ENCODE peak calls at places on chromosome 22, in nine cellular contexts. One of them, this sample, is unnamed.

GRCh38 chr22:22422629-22423112 is 85.9 kb downstream of the ZNF280B start:
- DNase-seq in stomach: peak
- DNase-seq in fibroblast of lung: peak
- DNase-seq in GM23338: peak
- DNase-seq in caudate nucleus: peak
- DNase-seq in cardiac muscle cell: peak
- DNase-seq in testis: peak
- DNase-seq in pancreas: peak
- DNase-seq in aorta: peak
- DNase-seq in this sample: peak

GRCh38 chr22:23216331-23217170 is 36.2 kb downstream of the BCR start:
- DNase-seq in pancreas: peak
- DNase-seq in cardiac muscle cell: no peak
- DNase-seq in GM23338: no peak
- DNase-seq in aorta: peak
- DNase-seq in caudate nucleus: no peak
- DNase-seq in stomach: no peak
- DNase-seq in testis: no peak
- DNase-seq in fibroblast of lung: no peak
- DNase-seq in this sample: no peak

GRCh38 chr22:43114958-43115357 is 4.4 kb downstream of the BIK start:
- DNase-seq in stomach: peak
- DNase-seq in aorta: no peak
- DNase-seq in cardiac muscle cell: no peak
- DNase-seq in testis: no peak
- DNase-seq in fibroblast of lung: no peak
- DNase-seq in GM23338: no peak
- DNase-seq in pancreas: peak
- DNase-seq in caudate nucleus: no peak
- DNase-seq in this sample: no peak

GRCh38 chr22:19070397-19071169 is 51.6 kb downstream of the DGCR2 start:
- DNase-seq in GM23338: no peak
- DNase-seq in aorta: no peak
- DNase-seq in pancreas: no peak
- DNase-seq in stomach: no peak
- DNase-seq in caudate nucleus: no peak
- DNase-seq in fibroblast of lung: no peak
- DNase-seq in cardiac muscle cell: no peak
- DNase-seq in testis: no peak
- DNase-seq in this sample: peak

GRCh38 chr22:30308518-30309230 is 18.1 kb downstream of the TBC1D10A start:
- DNase-seq in pancreas: no peak
- DNase-seq in stomach: no peak
- DNase-seq in testis: no peak
- DNase-seq in fibroblast of lung: peak
- DNase-seq in aorta: peak
- DNase-seq in caudate nucleus: no peak
- DNase-seq in GM23338: no peak
- DNase-seq in cardiac muscle cell: no peak
- DNase-seq in this sample: no peak

GRCh38 chr22:26259510-26259909 is 90.2 kb downstream of the SEZ6L start:
- DNase-seq in caudate nucleus: no peak
- DNase-seq in stomach: no peak
- DNase-seq in aorta: no peak
- DNase-seq in pancreas: no peak
- DNase-seq in testis: peak
- DNase-seq in GM23338: peak
- DNase-seq in cardiac muscle cell: peak
- DNase-seq in fibroblast of lung: peak
- DNase-seq in this sample: no peak

GRCh38 chr22:38504731-38505594 is 1.1 kb downstream of the DDX17 start:
- DNase-seq in caudate nucleus: no peak
- DNase-seq in stomach: peak
- DNase-seq in GM23338: peak
- DNase-seq in pancreas: peak
- DNase-seq in testis: peak
- DNase-seq in cardiac muscle cell: peak
- DNase-seq in fibroblast of lung: peak
- DNase-seq in aorta: peak
- DNase-seq in this sample: peak

GRCh38 chr22:36765943-36766450 is 9.9 kb downstream of the IFT27 start:
- DNase-seq in stomach: no peak
- DNase-seq in fibroblast of lung: peak
- DNase-seq in GM23338: no peak
- DNase-seq in pancreas: no peak
- DNase-seq in testis: no peak
- DNase-seq in cardiac muscle cell: peak
- DNase-seq in caudate nucleus: no peak
- DNase-seq in aorta: peak
- DNase-seq in this sample: no peak

GRCh38 chr22:46500201-46500600 is 37.2 kb downstream of the CELSR1 start:
- DNase-seq in aorta: no peak
- DNase-seq in caudate nucleus: no peak
- DNase-seq in fibroblast of lung: no peak
- DNase-seq in cardiac muscle cell: no peak
- DNase-seq in stomach: no peak
- DNase-seq in pancreas: no peak
- DNase-seq in GM23338: peak
- DNase-seq in testis: no peak
- DNase-seq in this sample: no peak

GRCh38 chr22:32226236-32227119 is 21.6 kb upstream of the RFPL2 start:
- DNase-seq in testis: no peak
- DNase-seq in GM23338: no peak
- DNase-seq in pancreas: no peak
- DNase-seq in aorta: no peak
- DNase-seq in fibroblast of lung: no peak
- DNase-seq in cardiac muscle cell: no peak
- DNase-seq in stomach: no peak
- DNase-seq in caudate nucleus: no peak
- DNase-seq in this sample: no peak
- H3K27ac ChIP-seq in testis: no peak
- H3K27ac ChIP-seq in GM23338: no peak
- H3K27ac ChIP-seq in pancreas: no peak
- H3K27ac ChIP-seq in aorta: no peak
- H3K27ac ChIP-seq in fibroblast of lung: no peak
- H3K27ac ChIP-seq in cardiac muscle cell: no peak
- H3K27ac ChIP-seq in stomach: no peak
- H3K27ac ChIP-seq in caudate nucleus: no peak
- H3K27ac ChIP-seq in this sample: no peak

GRCh38 chr22:49970528-49971231 is 10.1 kb downstream of the PIM3 start:
- DNase-seq in caudate nucleus: peak
- DNase-seq in fibroblast of lung: peak
- DNase-seq in cardiac muscle cell: peak
- DNase-seq in GM23338: peak
- DNase-seq in stomach: peak
- DNase-seq in pancreas: peak
- DNase-seq in aorta: peak
- DNase-seq in testis: peak
- DNase-seq in this sample: peak
- H3K27ac ChIP-seq in caudate nucleus: peak
- H3K27ac ChIP-seq in fibroblast of lung: peak
- H3K27ac ChIP-seq in cardiac muscle cell: no peak
- H3K27ac ChIP-seq in GM23338: no peak
- H3K27ac ChIP-seq in stomach: peak
- H3K27ac ChIP-seq in pancreas: peak
- H3K27ac ChIP-seq in aorta: peak
- H3K27ac ChIP-seq in testis: peak
- H3K27ac ChIP-seq in this sample: peak

GRCh38 chr22:45265546-45265945 is 19.2 kb upstream of the UPK3A start:
- DNase-seq in cardiac muscle cell: peak
- DNase-seq in fibroblast of lung: peak
- DNase-seq in caudate nucleus: no peak
- DNase-seq in GM23338: no peak
- DNase-seq in pancreas: no peak
- DNase-seq in testis: no peak
- DNase-seq in stomach: no peak
- DNase-seq in aorta: no peak
- DNase-seq in this sample: no peak

GRCh38 chr22:45261407-45262088 is 20.9 kb upstream of the KIAA0930 start:
- DNase-seq in cardiac muscle cell: no peak
- DNase-seq in pancreas: no peak
- DNase-seq in fibroblast of lung: no peak
- DNase-seq in aorta: no peak
- DNase-seq in caudate nucleus: no peak
- DNase-seq in stomach: peak
- DNase-seq in testis: no peak
- DNase-seq in GM23338: no peak
- DNase-seq in this sample: no peak

GRCh38 chr22:45262931-45263789 is 21.6 kb upstream of the UPK3A start:
- DNase-seq in GM23338: no peak
- DNase-seq in cardiac muscle cell: no peak
- DNase-seq in testis: no peak
- DNase-seq in pancreas: no peak
- DNase-seq in aorta: peak
- DNase-seq in fibroblast of lung: no peak
- DNase-seq in caudate nucleus: no peak
- DNase-seq in stomach: no peak
- DNase-seq in this sample: no peak

GRCh38 chr22:45262195-45262930 is 21.7 kb upstream of the KIAA0930 start:
- DNase-seq in GM23338: no peak
- DNase-seq in cardiac muscle cell: no peak
- DNase-seq in fibroblast of lung: no peak
- DNase-seq in stomach: no peak
- DNase-seq in aorta: peak
- DNase-seq in pancreas: no peak
- DNase-seq in caudate nucleus: no peak
- DNase-seq in testis: no peak
- DNase-seq in this sample: no peak

DNA sequence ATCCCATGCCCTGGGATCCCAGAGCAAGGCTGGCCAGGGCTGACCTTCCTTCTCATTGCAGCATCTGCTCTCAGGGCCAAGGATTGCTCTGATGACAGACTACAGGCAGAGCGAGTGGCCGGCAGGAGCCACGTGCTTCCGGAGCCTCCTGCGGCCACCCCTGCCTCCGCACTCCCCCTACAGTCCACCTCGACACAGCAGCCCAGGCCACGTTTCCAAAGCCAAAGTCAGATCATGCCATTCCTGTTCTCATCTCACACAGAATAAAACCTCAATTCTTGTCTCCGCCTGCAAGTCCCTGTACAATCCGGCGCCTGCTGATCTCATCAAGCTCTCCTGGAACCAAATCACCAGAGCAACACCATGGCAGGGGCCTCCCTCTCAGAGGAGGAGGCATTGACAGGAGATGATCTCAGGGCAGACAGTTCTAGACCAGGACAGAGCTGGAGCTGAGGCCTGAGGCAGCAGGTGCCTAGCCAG is 20.9 kb upstream of the UPK3A start:
- DNase-seq in cardiac muscle cell: peak
- DNase-seq in caudate nucleus: peak
- DNase-seq in stomach: peak
- DNase-seq in pancreas: peak
- DNase-seq in fibroblast of lung: peak
- DNase-seq in testis: peak
- DNase-seq in aorta: peak
- DNase-seq in GM23338: peak
- DNase-seq in this sample: peak
- H3K27ac ChIP-seq in cardiac muscle cell: no peak
- H3K27ac ChIP-seq in caudate nucleus: peak
- H3K27ac ChIP-seq in stomach: peak
- H3K27ac ChIP-seq in pancreas: peak
- H3K27ac ChIP-seq in fibroblast of lung: no peak
- H3K27ac ChIP-seq in testis: no peak
- H3K27ac ChIP-seq in aorta: no peak
- H3K27ac ChIP-seq in GM23338: no peak
- H3K27ac ChIP-seq in this sample: peak

GRCh38 chr22:41920271-41920976 is 5.5 kb upstream of the SHISA8 start:
- DNase-seq in testis: no peak
- DNase-seq in caudate nucleus: no peak
- DNase-seq in aorta: no peak
- DNase-seq in GM23338: no peak
- DNase-seq in pancreas: no peak
- DNase-seq in cardiac muscle cell: no peak
- DNase-seq in stomach: no peak
- DNase-seq in fibroblast of lung: no peak
- DNase-seq in this sample: no peak
- H3K27ac ChIP-seq in testis: no peak
- H3K27ac ChIP-seq in caudate nucleus: peak
- H3K27ac ChIP-seq in aorta: no peak
- H3K27ac ChIP-seq in GM23338: no peak
- H3K27ac ChIP-seq in pancreas: no peak
- H3K27ac ChIP-seq in cardiac muscle cell: no peak
- H3K27ac ChIP-seq in stomach: peak
- H3K27ac ChIP-seq in fibroblast of lung: no peak
- H3K27ac ChIP-seq in this sample: peak

GRCh38 chr22:21016644-21017420 is 1.9 kb downstream of the P2RX6 start:
- DNase-seq in stomach: no peak
- DNase-seq in aorta: no peak
- DNase-seq in fibroblast of lung: no peak
- DNase-seq in caudate nucleus: no peak
- DNase-seq in cardiac muscle cell: no peak
- DNase-seq in pancreas: no peak
- DNase-seq in GM23338: no peak
- DNase-seq in testis: no peak
- DNase-seq in this sample: no peak
- H3K27ac ChIP-seq in stomach: no peak
- H3K27ac ChIP-seq in aorta: no peak
- H3K27ac ChIP-seq in fibroblast of lung: no peak
- H3K27ac ChIP-seq in caudate nucleus: no peak
- H3K27ac ChIP-seq in cardiac muscle cell: peak
- H3K27ac ChIP-seq in pancreas: no peak
- H3K27ac ChIP-seq in GM23338: no peak
- H3K27ac ChIP-seq in testis: no peak
- H3K27ac ChIP-seq in this sample: no peak

This sample was measured in adrenal gland.